ENCODE peak calls at places on chromosomes 6 and 20, in seven cellular contexts. H is mesothelial cell of epicardium, F is lower lobe of right lung, D is astrocyte, V is neural crest cell, L is BE2C, X is left ventricle myocardium inferior. Y is an unnamed sample.

GRCh38 chr20:34058831-34059230 is 53.2 kb downstream of the EIF2S2 start:
- DNase-seq in H (no peak), F (no peak), D (no peak), V (no peak), L (no peak), X (no peak), Y (no peak)

GRCh38 chr20:3172933-3173581 is at the start of gene LZTS3:
- DNase-seq in H (no peak), F (peak), D (peak), V (peak), L (peak), X (peak), Y (no peak)

GRCh38 chr6:139204978-139205377 is 70.1 kb downstream of the HECA start:
- DNase-seq in H (no peak), F (no peak), D (no peak), V (no peak), L (no peak), X (no peak), Y (no peak)

GRCh38 chr6:37006793-37007339 is 1.4 kb downstream of the FGD2 start:
- DNase-seq in H (no peak), F (no peak), D (peak), V (no peak), L (no peak), X (no peak), Y (peak)

GRCh38 chr20:2984956-2985661 is 58.3 kb upstream of the GNRH2 start:
- DNase-seq in H (no peak), F (no peak), D (peak), V (no peak), L (peak), X (no peak), Y (peak)

GRCh38 chr20:34129518-34130162 is 17.6 kb upstream of the EIF2S2 start:
- DNase-seq in H (peak), F (no peak), D (peak), V (peak), L (peak), X (peak), Y (peak)

GRCh38 chr20:45968801-45969711 is 2.9 kb downstream of the ZNF335 start:
- DNase-seq in H (no peak), F (peak), D (peak), V (no peak), L (no peak), X (no peak), Y (peak)

GRCh38 chr6:1574083-1574761 is 35.5 kb upstream of the FOXC1 start:
- DNase-seq in H (no peak), F (no peak), D (no peak), V (no peak), L (no peak), X (no peak), Y (no peak)

GRCh38 chr6:43517503-43518357 is 841 bp downstream of the POLR1C start:
- DNase-seq in H (no peak), F (no peak), D (no peak), V (no peak), L (no peak), X (no peak), Y (peak)

GRCh38 chr6:27810768-27811298 is 101.4 kb downstream of the OR2B2 start:
- DNase-seq in H (no peak), F (no peak), D (no peak), V (no peak), L (no peak), X (no peak), Y (no peak)

GRCh38 chr6:22600059-22600458 is 30.7 kb downstream of the HDGFL1 start:
- DNase-seq in H (no peak), F (no peak), D (peak), V (no peak), L (no peak), X (no peak), Y (no peak)

GRCh38 chr6:118506071-118506638 is 41.9 kb upstream of the PLN start:
- DNase-seq in H (no peak), F (no peak), D (peak), V (no peak), L (no peak), X (no peak), Y (no peak)

GRCh38 chr6:118511930-118512715 is 36.0 kb upstream of the PLN start:
- DNase-seq in H (no peak), F (no peak), D (no peak), V (no peak), L (no peak), X (no peak), Y (no peak)

GRCh38 chr6:118507636-118508035 is 40.5 kb upstream of the PLN start:
- DNase-seq in H (no peak), F (no peak), D (no peak), V (no peak), L (no peak), X (no peak), Y (no peak)

GRCh38 chr6:118505656-118506055 is 42.4 kb upstream of the PLN start:
- DNase-seq in H (no peak), F (no peak), D (no peak), V (no peak), L (no peak), X (no peak), Y (no peak)

GRCh38 chr6:118509009-118509617 is 39.0 kb upstream of the PLN start:
- DNase-seq in H (no peak), F (no peak), D (peak), V (no peak), L (peak), X (no peak), Y (peak)
- TF ChIP-seq CTCF in H (no peak), F (peak), D (peak), V (peak), L (peak), X (peak), Y (peak)

GRCh38 chr6:101070044-101070608 is 189.0 kb upstream of the ASCC3 start:
- DNase-seq in H (no peak), F (no peak), D (no peak), V (no peak), L (no peak), X (no peak), Y (no peak)
- TF ChIP-seq CTCF in H (no peak), F (no peak), D (no peak), V (no peak), L (no peak), X (no peak), Y (no peak)

DNA sequence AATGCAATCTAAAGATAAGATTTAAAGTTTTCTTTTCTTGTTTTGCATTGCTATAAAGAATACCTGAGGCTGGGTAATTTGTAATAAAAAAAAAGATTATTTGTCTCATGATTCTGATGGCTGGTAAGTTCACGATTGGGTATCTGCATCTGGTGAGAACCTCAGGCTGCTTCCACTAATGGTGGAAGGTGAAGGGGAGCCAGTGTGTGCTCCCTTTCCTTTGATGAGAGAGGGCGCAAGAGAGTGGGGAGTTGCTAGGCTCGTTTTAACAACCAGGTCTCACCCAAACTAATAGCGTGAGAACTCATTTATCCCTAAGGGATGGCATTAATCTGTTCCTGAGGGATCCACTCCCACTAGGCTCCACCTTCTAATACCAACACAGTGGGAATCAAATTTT is 353.2 kb downstream of the BTBD3 start:
- DNase-seq in H (no peak), F (no peak), D (no peak), V (no peak), L (no peak), X (no peak), Y (no peak)
- TF ChIP-seq CTCF in H (no peak), F (no peak), D (no peak), V (no peak), L (no peak), X (no peak), Y (no peak)

DNA sequence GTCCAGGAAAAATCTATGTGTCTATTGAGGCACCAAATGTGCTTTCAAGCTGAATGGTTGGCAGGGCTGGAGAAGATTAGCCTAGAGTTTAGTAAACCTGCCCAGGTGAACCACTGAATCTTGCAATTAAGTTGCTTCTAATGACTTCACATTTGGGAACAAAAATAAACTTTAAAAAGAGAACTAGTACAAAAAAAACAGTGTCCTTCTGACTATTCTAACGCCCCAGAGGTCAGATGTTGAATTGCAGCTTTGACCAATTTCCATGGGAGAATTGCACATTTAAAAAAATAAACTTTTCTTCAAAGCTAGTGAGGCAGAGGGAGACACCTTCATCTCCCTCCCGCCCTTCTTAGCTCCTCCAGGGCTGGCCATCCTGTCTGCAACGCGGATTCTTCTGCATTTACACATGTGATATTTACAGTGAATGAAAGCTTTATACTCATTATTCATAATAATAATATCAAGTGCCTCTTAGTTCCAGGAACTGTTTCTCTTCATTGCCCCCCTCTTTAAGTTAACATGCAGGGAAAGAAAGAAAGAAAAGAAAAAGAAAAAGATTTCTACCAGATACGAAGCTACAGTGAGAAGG is 270.2 kb downstream of the SMOC2 start:
- DNase-seq in H (no peak), F (no peak), D (no peak), V (no peak), L (no peak), X (no peak), Y (no peak)
- TF ChIP-seq CTCF in H (peak), F (peak), D (peak), V (peak), L (peak), X (peak), Y (peak)